ENCODE peak calls at places on chromosomes 2 and 18, in eight cellular contexts. K, O, E, D, F, L, S and G are unnamed samples.

GRCh38 chr2:101976887-101977286 is 14.9 kb upstream of the IL1R2 start:
- DNase-seq in K (no peak), O (no peak), E (no peak), D (no peak), F (no peak), L (no peak), S (no peak), G (no peak)

GRCh38 chr2:86570069-86570468 is 6.8 kb upstream of the CHMP3 start:
- DNase-seq in K (no peak), O (no peak), E (no peak), D (no peak), F (no peak), L (peak), S (no peak), G (no peak)

GRCh38 chr2:25722224-25722623 is 48.8 kb upstream of the DTNB start:
- DNase-seq in K (no peak), O (no peak), E (no peak), D (no peak), F (no peak), L (no peak), S (no peak), G (no peak)

GRCh38 chr18:79062806-79063205 is 6.4 kb upstream of the ATP9B start:
- DNase-seq in K (no peak), O (no peak), E (no peak), D (no peak), F (no peak), L (no peak), S (no peak), G (no peak)

GRCh38 chr2:66790651-66791181 is 355.8 kb downstream of the MEIS1 start:
- DNase-seq in K (no peak), O (no peak), E (no peak), D (peak), F (no peak), L (peak), S (peak), G (no peak)

GRCh38 chr2:85536479-85536878 is 2.5 kb upstream of the MAT2A start:
- DNase-seq in K (no peak), O (no peak), E (no peak), D (peak), F (no peak), L (peak), S (peak), G (no peak)

GRCh38 chr18:6374340-6374739 is 40.4 kb downstream of the L3MBTL4 start:
- DNase-seq in K (no peak), O (no peak), E (no peak), D (no peak), F (no peak), L (no peak), S (no peak), G (no peak)

GRCh38 chr2:26043862-26044736 is 10.2 kb downstream of the RAB10 start:
- DNase-seq in K (no peak), O (no peak), E (no peak), D (no peak), F (no peak), L (no peak), S (no peak), G (peak)

GRCh38 chr2:164836907-164837306 is 4.7 kb downstream of the COBLL1 start:
- DNase-seq in K (no peak), O (no peak), E (no peak), D (no peak), F (no peak), L (no peak), S (no peak), G (no peak)

GRCh38 chr2:40240067-40240466 is 211.8 kb downstream of the SLC8A1 start:
- DNase-seq in K (no peak), O (peak), E (peak), D (peak), F (no peak), L (peak), S (peak), G (no peak)

GRCh38 chr2:128362186-128362888 is 43.7 kb upstream of the HS6ST1 start:
- DNase-seq in K (no peak), O (no peak), E (no peak), D (no peak), F (no peak), L (no peak), S (no peak), G (no peak)

GRCh38 chr18:43671431-43671830 is 394.1 kb upstream of the SYT4 start:
- DNase-seq in K (no peak), O (no peak), E (no peak), D (peak), F (no peak), L (no peak), S (no peak), G (no peak)

GRCh38 chr2:763766-764525 is 86.7 kb upstream of the TMEM18 start:
- DNase-seq in K (no peak), O (peak), E (no peak), D (no peak), F (no peak), L (peak), S (no peak), G (no peak)

GRCh38 chr2:195488567-195488966 is 168.5 kb upstream of the SLC39A10 start:
- DNase-seq in K (no peak), O (no peak), E (no peak), D (no peak), F (no peak), L (peak), S (peak), G (no peak)

GRCh38 chr2:62423235-62423634 is 82.8 kb downstream of the TMEM17 start:
- DNase-seq in K (peak), O (peak), E (no peak), D (no peak), F (no peak), L (peak), S (no peak), G (no peak)

GRCh38 chr2:41535575-41535974 is 512.2 kb upstream of the PKDCC start:
- DNase-seq in K (no peak), O (no peak), E (no peak), D (no peak), F (no peak), L (no peak), S (no peak), G (no peak)

GRCh38 chr2:1936411-1936980 is 192.2 kb upstream of the PXDN start:
- DNase-seq in K (no peak), O (no peak), E (peak), D (no peak), F (no peak), L (no peak), S (no peak), G (no peak)

GRCh38 chr2:237341872-237342271 is 72.1 kb downstream of the COL6A3 start:
- DNase-seq in K (no peak), O (no peak), E (peak), D (no peak), F (no peak), L (no peak), S (no peak), G (no peak)